ENCODE peak calls at places on chromosomes 7 and 10, in four cellular contexts. X, Y, R and A are unnamed samples.

GRCh38 chr10:102468683-102469082 is 17.3 kb upstream of the C10orf95 start:
- DNase-seq in X (no peak), Y (no peak), R (no peak), A (no peak)

GRCh38 chr7:99643464-99643863 is 26.7 kb downstream of the ZSCAN25 start:
- DNase-seq in X (no peak), Y (no peak), R (no peak), A (no peak)

GRCh38 chr7:100726998-100727761 is 6.2 kb upstream of the ZAN start:
- DNase-seq in X (no peak), Y (no peak), R (no peak), A (no peak)

GRCh38 chr7:150755473-150756099 is 18.4 kb downstream of the GIMAP5 start:
- DNase-seq in X (no peak), Y (peak; percentile 11), R (no peak), A (no peak)

GRCh38 chr7:100888529-100888987 is 957 bp downstream of the UFSP1 start:
- DNase-seq in X (no peak), Y (no peak), R (no peak), A (no peak)

GRCh38 chr7:70354409-70355169 is 756.3 kb downstream of the AUTS2 start:
- DNase-seq in X (no peak), Y (no peak), R (no peak), A (no peak)

GRCh38 chr7:143882020-143882610 is 19.9 kb downstream of the TCAF1 start:
- DNase-seq in X (peak; percentile 74), Y (no peak), R (peak; percentile 44), A (peak; percentile 68)

GRCh38 chr10:124017729-124018128 is 75.7 kb downstream of the CHST15 start:
- DNase-seq in X (no peak), Y (no peak), R (no peak), A (no peak)

GRCh38 chr10:133614830-133615580 is 11.6 kb downstream of the FRG2B start:
- DNase-seq in X (no peak), Y (no peak), R (peak; percentile 23), A (no peak)

GRCh38 chr10:1115262-1115955 is 59.2 kb downstream of the WDR37 start:
- DNase-seq in X (no peak), Y (no peak), R (peak; percentile 42), A (no peak)
- TF ChIP-seq CTCF in X (no peak), Y (no peak), R (no peak), A (no peak)

DNA sequence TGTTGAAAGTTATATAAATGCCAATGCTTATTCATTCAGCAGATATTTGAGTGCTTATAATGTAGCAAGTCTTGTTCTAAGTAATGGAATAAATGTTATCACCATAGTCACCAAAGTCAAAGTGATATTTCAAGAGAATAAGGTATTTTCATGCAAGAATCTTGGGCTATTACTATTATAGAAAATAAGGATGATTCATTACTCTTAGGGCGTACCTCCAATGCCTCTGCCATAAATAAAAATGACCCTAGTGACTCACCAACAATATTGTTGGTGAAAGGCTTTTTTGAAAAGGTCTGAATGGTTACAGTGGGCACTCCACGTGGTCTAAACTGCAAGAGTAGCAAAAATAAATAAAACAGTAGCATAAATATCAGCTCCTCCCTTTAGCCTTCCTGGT is 68.4 kb downstream of the RALA start:
- DNase-seq in X (no peak), Y (peak; percentile 36), R (no peak), A (no peak)
- H3K27ac ChIP-seq in X (no peak overlapping the region), Y (peak overlapping the region; percentile 5), R (no peak overlapping the region), A (no peak overlapping the region)

DNA sequence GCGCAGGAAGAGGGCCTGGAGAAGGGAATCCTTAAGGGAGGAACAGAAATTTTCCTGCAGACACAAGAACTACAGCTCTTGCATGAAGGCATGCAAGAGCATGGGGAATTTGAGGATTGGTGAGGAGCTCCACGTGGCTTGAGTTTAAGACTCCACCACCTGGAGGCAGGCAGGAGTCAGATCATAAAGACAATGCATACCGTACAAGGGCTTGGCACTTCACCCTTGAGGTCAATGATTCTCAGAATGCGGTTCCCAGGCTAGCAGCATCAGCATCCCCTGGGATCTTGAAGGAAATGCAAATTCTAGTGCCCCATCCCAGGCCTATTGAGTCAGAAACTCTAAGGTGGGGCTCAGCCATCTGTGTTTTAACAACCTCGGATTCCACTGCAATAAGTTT is 143.8 kb downstream of the C7orf25 start:
- DNase-seq in X (peak; percentile 48), Y (no peak), R (no peak), A (no peak)
- H3K27me3 ChIP-seq in X (no peaks in the 10 kb centered on the region), Y (no peaks in the 10 kb centered on the region), R (no peaks in the 10 kb centered on the region), A (no peaks in the 10 kb centered on the region)

GRCh38 chr10:4939224-4940072 is 23.8 kb upstream of the AKR1C1 start:
- DNase-seq in X (no peak), Y (peak; percentile 22), R (no peak), A (no peak)
- TF ChIP-seq CTCF in X (no peak), Y (no peak), R (no peak), A (no peak)

GRCh38 chr7:27245798-27246691 is 3.4 kb downstream of the EVX1 start:
- DNase-seq in X (peak; percentile 71), Y (peak; percentile 42), R (peak; percentile 60), A (no peak)
- H3K27ac ChIP-seq in X (no peak overlapping the region), Y (no peak overlapping the region), R (no peak overlapping the region), A (no peak overlapping the region)

GRCh38 chr10:91163709-91164474 is 56.6 kb upstream of the PCGF5 start:
- DNase-seq in X (peak; percentile 43), Y (peak; percentile 74), R (peak; percentile 66), A (peak; percentile 92)

GRCh38 chr10:91163269-91163708 is 57.2 kb upstream of the PCGF5 start:
- DNase-seq in X (peak; percentile 72), Y (peak; percentile 51), R (peak; percentile 55), A (peak; percentile 67)

GRCh38 chr10:91162050-91162494 is 58.4 kb upstream of the PCGF5 start:
- DNase-seq in X (no peak), Y (no peak), R (no peak), A (peak; percentile 81)

GRCh38 chr10:91162495-91163268 is 57.8 kb upstream of the PCGF5 start:
- DNase-seq in X (peak; percentile 56), Y (peak; percentile 54), R (peak; percentile 71), A (peak; percentile 85)

GRCh38 chr10:91164520-91165065 is 55.9 kb upstream of the PCGF5 start:
- DNase-seq in X (no peak), Y (no peak), R (no peak), A (no peak)
- H3K27me3 ChIP-seq in X (peaks cover 91% of the 10 kb centered on the region), Y (no peaks in the 10 kb centered on the region), R (no peaks in the 10 kb centered on the region), A (no peaks in the 10 kb centered on the region)

GRCh38 chr10:125984346-125984745 is 88.0 kb downstream of the FANK1 start:
- DNase-seq in X (no peak), Y (no peak), R (no peak), A (no peak)
- TF ChIP-seq CTCF in X (no peak), Y (no peak), R (no peak), A (no peak)

DNA sequence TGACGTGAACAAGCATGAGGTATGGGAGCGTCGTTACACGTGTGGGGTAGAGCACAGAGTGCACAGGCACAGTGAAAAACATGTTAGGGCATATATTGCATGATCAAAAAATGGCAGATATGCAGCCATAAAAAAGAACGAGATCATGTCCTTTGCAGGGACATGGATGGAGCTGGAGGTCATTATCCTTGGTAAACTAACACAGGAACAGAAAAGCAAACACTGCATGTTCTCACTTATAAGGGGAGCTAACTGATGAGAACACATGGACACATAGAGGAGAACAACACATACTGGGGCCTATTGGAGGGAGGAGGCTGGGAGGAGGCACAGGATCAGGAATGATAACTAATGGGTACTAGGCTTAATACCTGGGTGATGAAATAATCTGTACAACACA is 66.3 kb downstream of the TACC2 start:
- DNase-seq in X (no peak), Y (no peak), R (no peak), A (no peak)
- H3K27ac ChIP-seq in X (no peak overlapping the region), Y (no peak overlapping the region), R (no peak overlapping the region), A (no peak overlapping the region)

DNA sequence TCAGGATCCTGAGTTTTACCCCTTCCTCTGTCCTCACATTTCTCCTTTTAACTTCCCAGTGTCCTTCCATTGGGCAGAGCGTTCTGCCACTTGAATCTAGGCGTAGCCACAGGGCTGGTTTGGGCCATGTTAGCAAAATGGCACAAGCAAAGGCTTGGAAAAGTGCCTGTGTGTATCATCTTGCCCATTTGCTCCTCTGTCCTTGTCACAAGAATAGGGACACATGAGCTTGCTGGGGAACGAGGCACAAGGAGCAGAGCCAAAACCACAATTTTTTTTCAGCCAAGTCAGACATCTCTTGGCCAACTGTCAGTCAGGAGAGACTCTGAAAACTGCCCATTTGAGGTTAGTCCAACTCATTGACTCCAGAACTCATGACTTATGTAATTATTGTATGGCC is 285.2 kb downstream of the ZNF248 start:
- DNase-seq in X (no peak), Y (no peak), R (no peak), A (no peak)
- H3K27me3 ChIP-seq in X (no peaks in the 10 kb centered on the region), Y (no peaks in the 10 kb centered on the region), R (no peaks in the 10 kb centered on the region), A (no peaks in the 10 kb centered on the region)